ENCODE peak calls at places on chromosomes 16 and 17, in nine cellular contexts. O is transverse colon; R is left lung; K is keratinocyte; G is tibial artery; U is CD8-positive, alpha-beta memory T cell; Y is sigmoid colon; T is cardiac muscle cell; V is psoas muscle. J is an unnamed sample.

GRCh38 chr17:61660726-61661125 is 69.7 kb upstream of the NACA2 start:
- DNase-seq in O (no peak), R (no peak), K (no peak), G (no peak), U (no peak), Y (no peak), T (no peak), V (no peak), J (no peak)

GRCh38 chr16:57795431-57795878 is 6.8 kb downstream of the KIFC3 start:
- DNase-seq in O (peak; percentile 38), R (peak; percentile 69), K (no peak), G (no peak), U (no peak), Y (peak; percentile 67), T (peak; percentile 61), V (peak; percentile 35), J (peak; percentile 75)

GRCh38 chr17:64385187-64386083 is 5.2 kb downstream of the PECAM1 start:
- DNase-seq in O (peak; percentile 48), R (no peak), K (no peak), G (peak; percentile 82), U (peak; percentile 26), Y (peak; percentile 77), T (no peak), V (peak; percentile 67), J (no peak)

GRCh38 chr17:72539981-72540897 is 419.4 kb downstream of the SOX9 start:
- DNase-seq in O (peak; percentile 79), R (peak; percentile 92), K (no peak), G (peak; percentile 80), U (peak; percentile 10), Y (peak; percentile 77), T (peak; percentile 84), V (peak; percentile 66), J (peak; percentile 91)

GRCh38 chr16:1691276-1691675 is 13.2 kb downstream of the JPT2 start:
- DNase-seq in O (no peak), R (no peak), K (no peak), G (no peak), U (no peak), Y (no peak), T (no peak), V (no peak), J (no peak)

GRCh38 chr17:34826332-34826731 is 134.9 kb downstream of the CCT6B start:
- DNase-seq in O (no peak), R (no peak), K (no peak), G (no peak), U (no peak), Y (no peak), T (no peak), V (no peak), J (no peak)

GRCh38 chr16:87661561-87661960 is 59.3 kb downstream of the JPH3 start:
- DNase-seq in O (peak; percentile 18), R (peak; percentile 58), K (no peak), G (no peak), U (no peak), Y (no peak), T (peak; percentile 80), V (peak; percentile 35), J (no peak)

GRCh38 chr16:88763502-88764053 is 21.4 kb downstream of the PIEZO1 start:
- DNase-seq in O (no peak), R (no peak), K (no peak), G (no peak), U (no peak), Y (no peak), T (peak; percentile 73), V (no peak), J (peak; percentile 50)

GRCh38 chr17:62705116-62705515 is 77.6 kb downstream of the MRC2 start:
- DNase-seq in O (no peak), R (no peak), K (no peak), G (peak; percentile 50), U (no peak), Y (peak; percentile 54), T (peak; percentile 44), V (no peak), J (no peak)

GRCh38 chr16:3528406-3528805 is 27.6 kb downstream of the CLUAP1 start:
- DNase-seq in O (no peak), R (no peak), K (no peak), G (peak; percentile 37), U (no peak), Y (no peak), T (no peak), V (no peak), J (no peak)

GRCh38 chr17:31309525-31309924 is 4.3 kb downstream of the EVI2B start:
- DNase-seq in O (no peak), R (no peak), K (no peak), G (no peak), U (no peak), Y (no peak), T (no peak), V (no peak), J (no peak)

GRCh38 chr17:31308935-31309334 is 4.9 kb downstream of the EVI2B start:
- DNase-seq in O (no peak), R (no peak), K (no peak), G (no peak), U (no peak), Y (no peak), T (no peak), V (no peak), J (no peak)

GRCh38 chr17:31310877-31311276 is 3.0 kb downstream of the EVI2B start:
- DNase-seq in O (peak; percentile 25), R (no peak), K (no peak), G (no peak), U (no peak), Y (no peak), T (no peak), V (no peak), J (no peak)

GRCh38 chr17:31308372-31308905 is 5.4 kb downstream of the EVI2B start:
- DNase-seq in O (no peak), R (no peak), K (no peak), G (no peak), U (no peak), Y (no peak), T (no peak), V (no peak), J (no peak)

DNA sequence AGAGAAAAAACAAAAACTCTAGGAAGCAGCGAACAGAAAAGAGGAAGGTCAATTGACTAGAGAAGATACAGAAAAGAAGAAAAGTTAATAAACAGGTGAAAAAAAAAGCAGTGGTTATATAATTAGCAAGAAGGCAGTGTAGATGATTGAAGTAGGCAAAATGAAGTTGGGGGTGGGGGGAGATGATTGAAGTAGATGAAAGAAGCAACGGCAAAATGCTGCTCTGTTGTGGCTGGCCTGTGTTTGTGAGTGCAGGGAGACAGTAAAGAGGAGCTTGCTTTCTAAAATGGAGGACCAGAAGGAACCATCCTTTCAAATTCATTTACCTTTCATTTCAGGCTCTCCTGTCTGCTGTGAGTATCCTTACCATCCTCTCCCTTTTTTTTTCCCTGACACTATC is 3.6 kb downstream of the EVI2B start:
- DNase-seq in O (no peak), R (no peak), K (no peak), G (no peak), U (peak; percentile 36), Y (no peak), T (no peak), V (no peak), J (no peak)
- H3K4me1 ChIP-seq in O (peaks cover 18% of the 10 kb centered on the region), R (no peaks in the 10 kb centered on the region), K (peaks cover 17% of the 10 kb centered on the region), G (no peaks in the 10 kb centered on the region), U (peaks cover 56% of the 10 kb centered on the region), Y (no peaks in the 10 kb centered on the region), T (peaks cover 6% of the 10 kb centered on the region), V (no peaks in the 10 kb centered on the region), J (no peaks in the 10 kb centered on the region)

DNA sequence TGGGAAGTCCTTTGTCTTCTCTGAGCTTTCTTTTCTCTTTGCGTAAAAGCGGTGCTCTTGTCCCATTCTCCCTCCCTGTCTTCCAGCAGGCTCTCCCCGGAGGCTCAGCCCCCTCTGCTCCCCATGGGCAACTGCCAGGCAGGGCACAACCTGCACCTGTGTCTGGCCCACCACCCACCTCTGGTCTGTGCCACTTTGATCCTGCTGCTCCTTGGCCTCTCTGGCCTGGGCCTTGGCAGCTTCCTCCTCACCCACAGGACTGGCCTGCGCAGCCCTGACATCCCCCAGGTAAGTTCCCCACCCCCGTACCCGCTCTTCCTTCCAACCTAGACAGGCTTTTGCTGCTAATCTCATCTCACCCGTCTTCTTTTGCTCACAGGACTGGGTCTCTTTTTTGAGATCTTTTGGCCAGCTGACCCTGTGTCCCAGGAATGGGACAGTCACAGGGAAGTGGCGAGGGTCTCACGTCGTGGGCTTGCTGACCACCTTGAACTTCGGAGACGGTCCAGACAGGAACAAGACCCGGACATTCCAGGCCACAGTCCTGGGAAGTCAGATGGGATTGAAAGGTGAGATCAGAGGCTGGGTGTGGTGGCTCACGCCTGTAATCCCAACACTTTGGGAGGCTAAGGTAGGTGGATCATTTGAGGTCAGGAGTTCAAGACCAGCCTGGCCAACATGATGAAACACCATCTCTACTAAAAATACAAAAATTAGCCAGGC is 1.3 kb downstream of the TMEM219 start:
- DNase-seq in O (no peak), R (peak; percentile 79), K (no peak), G (peak; percentile 65), U (no peak), Y (no peak), T (no peak), V (no peak), J (no peak)
- H3K27ac ChIP-seq in O (peak overlapping the region; percentile 97), R (peak overlapping the region; percentile 93), K (no peak overlapping the region), G (peak overlapping the region; percentile 87), U (peak overlapping the region; percentile 86), Y (peak overlapping the region; percentile 90), T (no peak overlapping the region), V (peak overlapping the region; percentile 83), J (peak overlapping the region; percentile 90)

GRCh38 chr17:82245144-82246039 is 16.6 kb downstream of the SLC16A3 start:
- DNase-seq in O (no peak), R (peak; percentile 77), K (no peak), G (no peak), U (no peak), Y (peak; percentile 73), T (no peak), V (peak; percentile 29), J (peak; percentile 31)

GRCh38 chr17:82244413-82245140 is 15.7 kb downstream of the SLC16A3 start:
- DNase-seq in O (peak; percentile 34), R (peak; percentile 78), K (no peak), G (no peak), U (no peak), Y (peak; percentile 69), T (no peak), V (peak; percentile 40), J (no peak)

GRCh38 chr17:82247175-82247823 is 18.5 kb downstream of the SLC16A3 start:
- DNase-seq in O (no peak), R (peak; percentile 43), K (no peak), G (no peak), U (no peak), Y (peak; percentile 81), T (no peak), V (peak; percentile 33), J (no peak)

GRCh38 chr17:82246365-82247174 is 17.7 kb downstream of the SLC16A3 start:
- DNase-seq in O (peak; percentile 35), R (peak; percentile 82), K (peak; percentile 73), G (no peak), U (no peak), Y (no peak), T (no peak), V (peak; percentile 69), J (no peak)

DNA sequence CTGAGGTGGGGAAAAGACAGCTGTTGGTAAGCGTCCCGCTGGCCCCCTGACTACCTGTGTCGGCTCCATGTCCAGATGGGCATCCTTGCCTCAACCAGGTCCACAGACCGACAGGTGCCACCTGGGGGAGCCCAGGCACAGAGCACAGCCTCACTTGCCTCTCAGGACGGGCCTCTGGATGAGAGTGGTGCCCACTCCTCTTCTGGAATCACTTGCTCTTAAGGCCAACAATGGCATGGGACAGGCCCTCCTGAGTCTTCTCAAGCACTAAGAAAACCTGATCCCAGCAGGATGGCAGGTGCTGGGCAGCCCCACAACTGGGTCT is 17.2 kb downstream of the SLC16A3 start:
- DNase-seq in O (no peak), R (peak; percentile 36), K (no peak), G (no peak), U (no peak), Y (peak; percentile 59), T (no peak), V (peak; percentile 14), J (peak; percentile 24)
- H3K4me1 ChIP-seq in O (peaks cover 36% of the 10 kb centered on the region), R (peaks cover 23% of the 10 kb centered on the region), K (peaks cover 47% of the 10 kb centered on the region), G (peaks cover 48% of the 10 kb centered on the region), U (peaks cover 11% of the 10 kb centered on the region), Y (peaks cover 74% of the 10 kb centered on the region), T (peaks cover 35% of the 10 kb centered on the region), V (peaks cover 52% of the 10 kb centered on the region), J (peaks cover 23% of the 10 kb centered on the region)

GRCh38 chr17:1948517-1948825 is 76.7 kb downstream of the RTN4RL1 start:
- DNase-seq in O (no peak), R (no peak), K (no peak), G (no peak), U (no peak), Y (no peak), T (no peak), V (no peak), J (no peak)
- H3K27ac ChIP-seq in O (no peak overlapping the region), R (no peak overlapping the region), K (no peak overlapping the region), G (no peak overlapping the region), U (no peak overlapping the region), Y (no peak overlapping the region), T (peak overlapping the region; percentile 96), V (no peak overlapping the region), J (no peak overlapping the region)